ENCODE peak calls at places on chromosomes 5 and 9, in nine cellular contexts. F is fibroblast of the aortic adventitia, R is fibroblast of mammary gland, W is choroid plexus epithelial cell, L is hepatocyte, K is heart right ventricle, C is lower lobe of right lung, B is psoas muscle, I is cardiac fibroblast. T is an unnamed sample.

GRCh38 chr5:61675015-61675692 is 343.1 kb downstream of the ZSWIM6 start:
- DNase-seq in L (peak; percentile 26), W (no peak), B (no peak), C (no peak), K (no peak), F (no peak), I (no peak), R (no peak), T (no peak)

GRCh38 chr9:132094314-132094791 is 14.7 kb upstream of the MED27 start:
- DNase-seq in K (no peak), R (peak; percentile 93), W (peak; percentile 63), F (peak; percentile 95), B (no peak), C (no peak), I (peak; percentile 73), L (no peak), T (peak; percentile 84)

GRCh38 chr5:606526-607399 is 5.4 kb upstream of the CEP72 start:
- DNase-seq in F (no peak), I (no peak), L (no peak), R (no peak), K (no peak), B (no peak), C (no peak), W (no peak), T (no peak)

GRCh38 chr5:132262882-132263547 is 5.5 kb downstream of the PDLIM4 start:
- DNase-seq in R (no peak), C (no peak), I (no peak), W (no peak), F (no peak), L (no peak), K (no peak), B (no peak), T (no peak)

GRCh38 chr9:134213508-134214394 is 49.4 kb upstream of the RNU6ATAC start:
- DNase-seq in F (no peak), B (peak; percentile 5), C (peak; percentile 22), W (no peak), L (no peak), K (no peak), R (no peak), I (no peak), T (no peak)

GRCh38 chr5:2753452-2754409 is 2.3 kb upstream of the IRX2 start:
- DNase-seq in B (no peak), F (no peak), L (peak; percentile 8), K (no peak), C (no peak), I (no peak), R (no peak), W (no peak), T (no peak)

GRCh38 chr9:127875306-127875966 is 2.0 kb downstream of the AK1 start:
- DNase-seq in K (no peak), B (no peak), L (peak; percentile 53), W (peak; percentile 64), I (no peak), R (peak; percentile 55), F (peak; percentile 63), C (no peak), T (no peak)

GRCh38 chr5:123125172-123125508 is 36.1 kb downstream of the PRDM6 start:
- DNase-seq in B (no peak), L (no peak), I (peak; percentile 64), K (no peak), W (peak; percentile 39), R (peak; percentile 74), C (no peak), F (no peak), T (no peak)

GRCh38 chr5:43063731-43064171 is 23.6 kb upstream of the ANXA2R start:
- DNase-seq in F (no peak), I (peak; percentile 21), K (no peak), C (no peak), R (peak; percentile 66), L (peak; percentile 15), B (peak; percentile 37), W (peak; percentile 38), T (no peak)

GRCh38 chr5:112294126-112294525 is 125.0 kb downstream of the EPB41L4A start:
- DNase-seq in F (no peak), I (no peak), L (no peak), B (no peak), C (no peak), R (no peak), K (no peak), W (no peak), T (no peak)

GRCh38 chr9:19184144-19184917 is 46.2 kb upstream of the DENND4C start:
- DNase-seq in K (peak; percentile 71), W (peak; percentile 96), L (peak; percentile 83), F (peak; percentile 95), I (peak; percentile 96), R (peak; percentile 96), C (peak; percentile 86), B (peak; percentile 72), T (peak; percentile 78)

GRCh38 chr5:127392762-127393161 is 102.2 kb downstream of the MEGF10 start:
- DNase-seq in W (no peak), B (no peak), C (no peak), F (no peak), R (no peak), K (no peak), I (no peak), L (no peak), T (no peak)

DNA sequence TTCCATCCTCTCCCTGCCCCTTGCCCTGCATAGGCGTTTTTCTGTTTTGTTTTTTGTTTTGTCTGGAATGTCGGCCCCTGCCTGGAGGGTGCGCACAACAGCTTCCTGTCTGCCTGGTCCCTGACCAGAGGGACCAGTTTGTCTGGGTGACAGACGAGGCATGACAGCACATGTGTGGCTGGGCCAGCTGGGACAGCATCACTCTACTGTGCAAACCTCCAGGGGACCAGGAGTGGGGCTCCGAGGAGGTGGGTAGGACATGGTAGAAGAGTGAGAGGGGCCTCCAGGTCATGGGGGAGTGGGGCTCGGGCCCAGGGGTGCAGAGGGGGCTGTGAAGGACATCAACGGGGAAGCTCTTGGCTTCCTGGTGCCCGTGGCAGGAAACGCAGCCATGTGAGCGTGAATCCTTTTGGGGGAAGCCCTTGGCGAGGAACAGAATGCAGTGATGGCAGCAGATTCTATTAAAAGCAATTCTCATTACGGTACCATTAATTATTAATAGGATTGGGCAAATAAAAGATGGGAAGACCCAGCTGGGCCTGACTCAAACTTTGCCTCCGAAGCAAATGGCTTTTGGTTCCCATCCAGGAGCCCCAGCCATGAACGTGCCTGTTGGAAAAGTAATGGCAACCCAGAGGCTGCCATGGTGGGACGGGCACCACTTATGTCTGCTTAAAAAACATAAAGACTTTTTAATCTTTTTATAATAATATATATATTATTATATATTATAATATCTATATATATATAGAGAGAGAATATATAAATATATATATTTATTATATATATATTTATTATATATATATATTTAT is 184.4 kb upstream of the IER5L start:
- DNase-seq in L (peak; percentile 9), K (no peak), B (no peak), W (no peak), I (no peak), C (peak; percentile 43), R (no peak), F (no peak), T (no peak)
- TF ChIP-seq CTCF in L (no peak), K (no peak), B (no peak), W (peak; percentile 3), I (no peak), C (no peak), R (no peak), F (no peak), T (no peak)

GRCh38 chr9:70259512-70259802 is 679 bp downstream of the SMC5 start:
- DNase-seq in L (no peak), B (no peak), F (no peak), W (no peak), R (no peak), K (no peak), I (no peak), C (no peak), T (no peak)

GRCh38 chr9:70258692-70259511 is at the start of gene SMC5:
- DNase-seq in F (peak; percentile 93), W (peak; percentile 96), I (peak; percentile 93), L (peak; percentile 97), K (peak; percentile 87), R (peak; percentile 94), C (peak; percentile 92), B (peak; percentile 92), T (peak; percentile 54)

GRCh38 chr9:70261131-70261870 is 2.5 kb downstream of the SMC5 start:
- DNase-seq in L (no peak), B (no peak), W (peak; percentile 12), F (no peak), R (peak; percentile 44), K (no peak), C (no peak), I (peak; percentile 21), T (no peak)

GRCh38 chr9:70260007-70260443 is 1.2 kb downstream of the SMC5 start:
- DNase-seq in C (peak; percentile 49), B (no peak), I (no peak), F (no peak), L (peak; percentile 8), W (no peak), K (no peak), R (peak; percentile 14), T (no peak)

DNA sequence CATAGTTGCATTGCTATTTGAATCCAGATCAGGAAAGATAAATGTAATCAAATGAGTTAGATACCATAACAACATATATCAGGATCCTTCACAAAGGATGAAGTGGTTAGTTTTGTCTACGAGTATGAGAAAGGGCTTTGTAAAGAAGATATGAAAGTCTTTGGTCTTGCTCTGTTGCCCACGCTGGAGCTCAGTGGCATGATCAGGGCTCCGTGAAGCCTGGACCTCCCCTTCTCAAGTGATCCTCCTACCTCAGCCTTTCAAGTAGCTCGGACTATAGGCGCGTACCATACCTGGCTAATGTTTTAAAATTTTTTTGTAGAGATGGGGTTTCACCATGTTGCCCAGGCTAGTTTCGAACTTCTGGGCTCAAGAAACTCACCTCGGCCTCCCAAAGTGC is 1.8 kb downstream of the SMC5 start:
- DNase-seq in K (no peak), W (no peak), F (no peak), I (no peak), B (no peak), C (no peak), R (no peak), L (no peak), T (no peak)
- H3K4me3 ChIP-seq in K (peak overlapping the region; percentile 69), W (no peak overlapping the region), F (peak overlapping the region; percentile 91), I (no peak overlapping the region), B (peak overlapping the region; percentile 78), C (peak overlapping the region; percentile 86), R (no peak overlapping the region), L (peak overlapping the region; percentile 57), T (peak overlapping the region; percentile 90)

GRCh38 chr5:41122459-41122858 is 51.3 kb upstream of the MROH2B start:
- DNase-seq in K (no peak), F (no peak), I (no peak), B (no peak), R (no peak), C (no peak), L (no peak), W (no peak), T (peak; percentile 2)
- TF ChIP-seq CTCF in K (no peak), F (no peak), I (no peak), B (no peak), R (no peak), C (no peak), L (no peak), W (no peak), T (no peak)

GRCh38 chr9:94920439-94920951 is 194.0 kb downstream of the AOPEP start:
- DNase-seq in F (peak; percentile 96), R (peak; percentile 90), K (no peak), W (peak; percentile 61), I (peak; percentile 68), B (peak; percentile 67), C (peak; percentile 68), L (peak; percentile 55), T (peak; percentile 81)
- H3K4me3 ChIP-seq in F (peak overlapping the region; percentile 26), R (peak overlapping the region; percentile 15), K (no peak overlapping the region), W (no peak overlapping the region), I (no peak overlapping the region), B (no peak overlapping the region), C (no peak overlapping the region), L (no peak overlapping the region), T (peak overlapping the region; percentile 5)

GRCh38 chr9:36999728-37000333 is 34.2 kb downstream of the PAX5 start:
- DNase-seq in W (no peak), I (no peak), C (no peak), B (no peak), R (no peak), F (no peak), K (no peak), L (no peak), T (no peak)
- TF ChIP-seq CTCF in W (no peak), I (no peak), C (no peak), B (no peak), R (no peak), F (no peak), K (no peak), L (no peak), T (no peak)

T was measured in HFF-Myc.